ENCODE peak calls at places on chromosomes 11 and 22, in seven cellular contexts. N, L, D, H, P, A and I are unnamed samples.

GRCh38 chr11:66069715-66070603 is at the start of gene PACS1:
- DNase-seq in N (peak; percentile 56), H (peak; percentile 90), D (peak; percentile 74), A (peak; percentile 41), L (peak; percentile 80), P (peak; percentile 69), I (peak; percentile 29)

GRCh38 chr11:56885182-56885581 is 103.5 kb upstream of the OR5AK2 start:
- DNase-seq in P (no peak), N (no peak), D (no peak), H (peak; percentile 9), A (no peak), L (no peak), I (peak; percentile 80)

GRCh38 chr11:7672960-7673723 is at the start of gene CYB5R2:
- DNase-seq in A (no peak), H (peak; percentile 86), L (peak; percentile 87), D (no peak), P (no peak), N (no peak), I (no peak)

GRCh38 chr11:116715383-116715782 is 57.4 kb downstream of the BUD13 start:
- DNase-seq in P (no peak), D (no peak), A (no peak), H (peak; percentile 63), L (no peak), N (no peak), I (no peak)

GRCh38 chr22:38758276-38758945 is 2.6 kb upstream of the SUN2 start:
- DNase-seq in A (peak; percentile 40), H (no peak), P (peak; percentile 74), D (peak; percentile 51), N (peak; percentile 68), L (no peak), I (no peak)

GRCh38 chr11:13962562-13963168 is at the start of gene SPON1:
- DNase-seq in A (no peak), P (peak; percentile 43), D (peak; percentile 48), N (no peak), H (peak; percentile 82), L (peak; percentile 50), I (no peak)

GRCh38 chr22:40410272-40410671 is 39.9 kb downstream of the SGSM3 start:
- DNase-seq in L (no peak), N (no peak), P (no peak), A (no peak), D (no peak), H (no peak), I (no peak)

GRCh38 chr22:47382164-47382890 is 619.9 kb downstream of the TBC1D22A start:
- DNase-seq in P (no peak), A (no peak), L (no peak), D (no peak), H (no peak), N (no peak), I (no peak)

GRCh38 chr22:20520093-20520511 is 12.7 kb downstream of the MED15 start:
- DNase-seq in P (no peak), L (no peak), A (no peak), H (no peak), D (no peak), N (no peak), I (no peak)

GRCh38 chr22:49094858-49095257 is 732.8 kb downstream of the BRD1 start:
- DNase-seq in L (no peak), P (no peak), H (no peak), D (no peak), N (no peak), A (no peak), I (no peak)

GRCh38 chr11:24709928-24710565 is 213.2 kb downstream of the LUZP2 start:
- DNase-seq in H (no peak), P (no peak), A (no peak), L (no peak), N (no peak), D (no peak), I (no peak)

GRCh38 chr11:28384418-28384817 is 276.2 kb downstream of the METTL15 start:
- DNase-seq in L (no peak), H (no peak), P (no peak), A (no peak), N (no peak), D (no peak), I (no peak)

GRCh38 chr22:40023226-40023925 is 28.6 kb downstream of the FAM83F start:
- DNase-seq in H (no peak), P (no peak), L (no peak), N (no peak), D (no peak), A (no peak), I (no peak)

GRCh38 chr22:44130076-44130711 is 50.5 kb upstream of the PARVG start:
- DNase-seq in P (no peak), L (no peak), H (no peak), N (no peak), A (no peak), D (no peak), I (no peak)

GRCh38 chr22:42933783-42934144 is 76.7 kb upstream of the ARFGAP3 start:
- DNase-seq in D (no peak), L (no peak), H (no peak), N (no peak), P (no peak), A (no peak), I (no peak)

GRCh38 chr11:1887451-1888346 is 4.0 kb downstream of the PRR33 start:
- DNase-seq in L (no peak), H (no peak), P (no peak), D (no peak), A (no peak), N (no peak), I (no peak)

GRCh38 chr11:61516675-61517516 is 8.3 kb downstream of the LRRC10B start:
- DNase-seq in L (no peak), N (peak; percentile 54), D (peak; percentile 32), H (peak; percentile 92), A (no peak), P (peak; percentile 47), I (no peak)

GRCh38 chr11:64048042-64048854 is 12.5 kb downstream of the FLRT1 start:
- DNase-seq in P (no peak), D (no peak), H (no peak), A (no peak), L (no peak), N (no peak), I (no peak)

GRCh38 chr22:18952022-18952421 is 15.9 kb upstream of the PRODH start:
- DNase-seq in A (no peak), D (no peak), P (no peak), L (peak; percentile 6), H (no peak), N (no peak), I (no peak)

GRCh38 chr11:69471329-69472052 is 10.0 kb upstream of the LINC01488 start:
- DNase-seq in L (no peak), D (no peak), N (no peak), H (peak; percentile 76), A (no peak), P (no peak), I (no peak)